ENCODE peak calls at places on chromosomes 11 and 22, in nine cellular contexts. O, Z, P, I, J, C, M, W and G are unnamed samples.

GRCh38 chr11:68021167-68021787 is 9.2 kb upstream of the NDUFS8 start:
- DNase-seq in O (peak), Z (no peak), P (peak), I (peak), J (no peak), C (no peak), M (no peak), W (no peak), G (no peak)

GRCh38 chr11:130202818-130203671 is 43.5 kb downstream of the ST14 start:
- DNase-seq in O (no peak), Z (no peak), P (no peak), I (no peak), J (no peak), C (no peak), M (no peak), W (no peak), G (no peak)

GRCh38 chr11:80320226-80320625 is 879.4 kb upstream of the TENM4 start:
- DNase-seq in O (peak), Z (no peak), P (no peak), I (no peak), J (no peak), C (no peak), M (no peak), W (no peak), G (no peak)

GRCh38 chr11:113048820-113049555 is 87.8 kb downstream of the NCAM1 start:
- DNase-seq in O (no peak), Z (peak), P (peak), I (no peak), J (peak), C (no peak), M (no peak), W (no peak), G (peak)

GRCh38 chr22:23888615-23889401 is 5.4 kb upstream of the MIF start:
- DNase-seq in O (no peak), Z (peak), P (no peak), I (peak), J (peak), C (no peak), M (no peak), W (peak), G (peak)

GRCh38 chr11:15336016-15336415 is 221.3 kb downstream of the INSC start:
- DNase-seq in O (no peak), Z (no peak), P (peak), I (peak), J (no peak), C (no peak), M (no peak), W (no peak), G (no peak)

GRCh38 chr11:66676279-66676919 is 1.3 kb downstream of the RBM4B start:
- DNase-seq in O (no peak), Z (no peak), P (no peak), I (no peak), J (no peak), C (no peak), M (no peak), W (no peak), G (no peak)

GRCh38 chr22:42673898-42674390 is 24.8 kb upstream of the CYB5R3 start:
- DNase-seq in O (no peak), Z (peak), P (no peak), I (no peak), J (peak), C (no peak), M (no peak), W (no peak), G (peak)

GRCh38 chr22:44280665-44281188 is 32.0 kb downstream of the SHISAL1 start:
- DNase-seq in O (no peak), Z (no peak), P (no peak), I (no peak), J (no peak), C (no peak), M (no peak), W (no peak), G (no peak)

GRCh38 chr22:31647516-31647915 is 14.5 kb downstream of the PISD start:
- DNase-seq in O (no peak), Z (peak), P (peak), I (no peak), J (peak), C (no peak), M (no peak), W (peak), G (peak)

GRCh38 chr11:36292311-36292722 is 3.1 kb upstream of the COMMD9 start:
- DNase-seq in O (peak), Z (peak), P (peak), I (peak), J (peak), C (no peak), M (peak), W (peak), G (peak)

GRCh38 chr22:39431821-39432251 is 25.0 kb upstream of the MGAT3 start:
- DNase-seq in O (no peak), Z (peak), P (no peak), I (no peak), J (peak), C (no peak), M (no peak), W (peak), G (peak)

GRCh38 chr11:79404325-79404724 is 36.5 kb downstream of the TENM4 start:
- DNase-seq in O (no peak), Z (peak), P (peak), I (no peak), J (peak), C (no peak), M (no peak), W (no peak), G (peak)

GRCh38 chr11:92769125-92769524 is 200.3 kb upstream of the MTNR1B start:
- DNase-seq in O (no peak), Z (no peak), P (no peak), I (no peak), J (no peak), C (no peak), M (no peak), W (no peak), G (no peak)

GRCh38 chr11:60194511-60194910 is 11.6 kb upstream of the MS4A6A start:
- DNase-seq in O (no peak), Z (no peak), P (no peak), I (no peak), J (no peak), C (no peak), M (no peak), W (no peak), G (no peak)

GRCh38 chr22:20111689-20112622 is 3.9 kb upstream of the RANBP1 start:
- DNase-seq in O (no peak), Z (no peak), P (no peak), I (no peak), J (no peak), C (no peak), M (no peak), W (no peak), G (no peak)

GRCh38 chr22:48710410-48710809 is 1117.3 kb downstream of the BRD1 start:
- DNase-seq in O (no peak), Z (no peak), P (no peak), I (no peak), J (no peak), C (no peak), M (no peak), W (no peak), G (no peak)

GRCh38 chr11:33860926-33861325 is 30.9 kb downstream of the LMO2 start:
- DNase-seq in O (no peak), Z (no peak), P (no peak), I (no peak), J (no peak), C (no peak), M (no peak), W (no peak), G (no peak)

GRCh38 chr11:33861911-33862310 is 30.0 kb downstream of the LMO2 start:
- DNase-seq in O (no peak), Z (no peak), P (no peak), I (no peak), J (no peak), C (no peak), M (no peak), W (no peak), G (no peak)

GRCh38 chr11:33861366-33861765 is 30.5 kb downstream of the LMO2 start:
- DNase-seq in O (no peak), Z (no peak), P (no peak), I (no peak), J (no peak), C (no peak), M (no peak), W (no peak), G (no peak)

GRCh38 chr11:33864479-33864878 is 27.4 kb downstream of the LMO2 start:
- DNase-seq in O (no peak), Z (no peak), P (no peak), I (no peak), J (no peak), C (no peak), M (no peak), W (no peak), G (no peak)

GRCh38 chr11:33863418-33864172 is 28.3 kb downstream of the LMO2 start:
- DNase-seq in O (no peak), Z (no peak), P (no peak), I (no peak), J (no peak), C (no peak), M (no peak), W (no peak), G (peak)
- TF ChIP-seq CTCF in O (no peak), Z (no peak), P (no peak), I (no peak), J (no peak), C (no peak), M (no peak), W (no peak), G (no peak)

DNA sequence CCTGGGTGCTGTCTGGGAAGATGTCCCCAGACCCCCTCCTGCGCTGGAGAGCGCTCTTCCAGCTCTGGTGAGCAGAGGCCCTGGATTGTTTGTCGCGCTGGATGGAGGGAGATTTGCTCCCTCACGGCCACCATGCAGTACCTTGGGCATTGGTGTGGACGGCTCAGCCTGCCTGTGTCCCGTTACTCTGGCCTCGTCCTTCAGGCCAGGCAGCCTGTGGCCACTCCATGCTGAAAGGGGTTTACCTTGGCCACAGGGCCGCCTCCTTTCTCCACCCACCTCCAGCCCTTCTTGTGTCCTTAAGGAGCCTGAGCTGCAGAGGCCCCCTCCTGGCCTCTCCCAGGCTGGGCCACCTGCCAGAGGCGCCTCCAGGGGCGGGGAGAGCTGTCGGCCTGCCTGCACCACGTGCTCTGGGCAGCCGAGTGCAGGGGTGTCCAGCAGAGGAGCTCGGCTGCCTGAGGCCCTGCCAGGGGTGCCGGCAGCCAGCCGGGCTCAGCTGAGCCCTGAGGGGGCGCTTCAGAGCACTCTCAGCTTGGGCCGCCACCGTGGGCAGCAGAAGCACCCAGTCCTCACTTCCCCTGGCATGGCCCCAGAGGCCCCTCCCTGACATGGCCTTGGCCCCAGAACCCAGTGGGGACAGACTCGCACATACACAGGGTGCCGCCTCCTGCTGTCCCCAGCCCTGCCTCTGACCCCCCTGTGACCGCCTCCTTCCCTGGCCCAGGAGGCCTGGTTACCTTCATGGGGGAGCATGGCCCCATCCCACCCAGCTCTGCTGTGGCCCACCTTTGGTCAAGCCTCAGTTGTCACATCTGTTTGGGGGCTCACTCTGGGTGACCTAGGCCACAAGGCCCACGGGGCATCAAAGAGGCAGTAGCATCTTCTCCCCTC is 3.4 kb downstream of the CCND1 start:
- DNase-seq in O (no peak), Z (peak), P (peak), I (no peak), J (peak), C (no peak), M (no peak), W (peak), G (peak)
- TF ChIP-seq CTCF in O (no peak), Z (peak), P (no peak), I (no peak), J (peak), C (no peak), M (no peak), W (peak), G (peak)

DNA sequence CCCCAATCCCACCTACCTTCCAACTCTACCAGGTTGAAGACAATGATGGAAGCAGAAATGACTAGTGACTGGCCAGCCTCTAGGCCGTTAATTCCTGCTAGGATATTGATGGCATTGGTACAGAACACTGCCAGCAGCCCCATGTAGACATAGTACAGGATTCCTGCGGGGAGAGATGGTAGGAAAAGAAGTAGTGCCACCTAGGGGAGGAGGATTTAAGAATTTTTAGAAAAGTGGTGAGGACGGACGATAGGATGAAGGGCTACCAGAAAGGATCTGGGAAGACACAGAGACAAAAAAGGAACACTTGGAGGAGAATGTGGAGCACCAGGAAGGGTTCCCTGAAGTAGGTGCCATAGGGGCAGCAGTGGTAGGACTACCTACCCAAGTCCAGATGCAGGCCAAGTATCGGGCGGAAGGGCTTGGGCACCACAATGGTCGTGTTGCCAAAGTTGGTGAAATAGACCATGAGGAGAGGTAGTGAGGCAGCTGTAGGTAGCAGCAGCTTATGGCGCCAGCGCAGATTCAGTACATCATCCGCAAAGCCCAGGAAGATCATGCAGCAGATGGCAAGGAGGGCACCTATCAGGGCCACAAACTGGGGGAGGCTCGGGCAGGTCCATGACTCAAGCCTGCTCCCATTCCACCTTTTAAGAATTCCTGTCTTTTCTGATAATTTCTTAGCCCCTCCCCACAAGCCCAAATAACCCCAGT is 1.2 kb downstream of the DPAGT1 start:
- DNase-seq in O (no peak), Z (peak), P (peak), I (peak), J (peak), C (no peak), M (peak), W (peak), G (peak)
- TF ChIP-seq CTCF in O (peak), Z (peak), P (peak), I (peak), J (peak), C (no peak), M (peak), W (peak), G (peak)

DNA sequence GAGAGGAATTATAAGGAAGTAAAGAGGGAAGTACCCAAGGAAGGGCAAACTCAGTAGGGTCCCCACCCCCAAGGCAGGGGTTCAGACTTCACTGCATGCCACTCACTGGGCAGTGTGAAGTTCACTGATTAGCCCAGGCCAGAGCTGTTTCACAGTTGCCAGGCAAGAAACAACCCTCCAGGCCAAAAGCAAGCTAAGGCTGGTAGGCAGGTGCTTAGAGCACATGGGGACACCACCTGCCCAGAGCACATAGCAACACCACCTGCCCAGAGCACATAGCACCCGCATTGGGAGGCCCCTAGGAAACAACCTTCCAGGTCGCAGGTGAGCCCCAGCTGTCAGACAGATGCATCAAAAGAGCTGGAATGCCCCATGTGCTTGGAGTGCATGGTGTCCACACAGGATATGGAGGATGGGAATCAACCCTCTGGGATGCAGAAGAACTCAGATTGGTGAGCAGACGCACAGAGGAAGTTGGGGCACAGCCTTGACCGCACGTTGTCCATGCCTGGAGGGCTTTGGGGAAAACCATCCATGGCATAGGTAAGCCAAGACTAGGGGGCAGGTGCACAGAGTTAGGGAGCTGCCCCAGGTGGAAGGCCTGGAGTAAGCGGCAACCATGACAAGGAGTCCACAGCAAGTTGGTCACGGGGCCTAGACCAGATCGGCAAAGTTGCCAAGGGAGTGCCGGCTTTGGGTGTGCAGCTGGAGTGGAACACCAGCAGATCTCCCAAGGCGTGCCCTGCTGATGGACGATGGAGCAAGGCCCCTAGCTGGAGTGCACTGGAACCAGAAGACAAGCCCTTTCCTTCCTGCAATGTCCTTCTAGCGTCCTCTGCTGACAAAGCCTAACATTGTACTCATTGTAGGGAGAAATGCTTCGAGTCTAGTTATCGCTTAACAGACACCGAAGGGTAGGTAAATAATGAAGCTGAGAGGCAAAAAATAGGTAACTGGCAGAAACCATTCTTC is 7.8 kb upstream of the TMEM216 start:
- DNase-seq in O (no peak), Z (peak), P (peak), I (peak), J (peak), C (no peak), M (no peak), W (no peak), G (peak)
- TF ChIP-seq CTCF in O (peak), Z (peak), P (peak), I (peak), J (peak), C (no peak), M (peak), W (no peak), G (peak)

DNA sequence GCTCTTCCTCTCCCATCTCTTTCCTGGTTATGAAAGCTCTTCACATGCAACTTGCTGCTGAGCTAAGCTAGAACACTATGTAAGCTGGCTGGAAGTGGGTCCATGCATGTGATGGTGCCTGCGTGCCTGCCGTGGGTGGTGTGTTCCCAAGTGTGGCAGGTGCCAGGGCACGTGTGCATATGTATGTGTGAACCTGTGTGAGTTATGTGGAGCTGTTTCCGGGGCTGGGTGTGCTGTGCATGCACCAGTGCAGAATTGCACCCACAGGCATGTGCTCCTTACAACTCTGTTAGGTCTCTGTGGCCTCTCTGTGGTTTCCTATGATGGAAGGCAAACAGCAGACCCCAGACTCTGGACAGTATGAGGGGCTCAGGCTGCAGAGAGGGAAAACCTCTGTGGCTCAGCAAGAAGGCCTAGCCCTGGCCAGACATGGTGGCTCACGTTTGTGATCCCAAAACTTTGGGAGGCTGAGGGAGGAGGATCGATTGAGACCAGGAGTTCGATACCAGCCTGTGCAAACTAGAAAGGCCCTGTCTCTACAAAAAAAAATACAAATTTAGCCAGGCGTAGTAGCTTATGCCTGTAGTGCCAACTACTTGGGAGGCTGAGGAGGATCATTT is 4.1 kb upstream of the P2RY6 start:
- DNase-seq in O (no peak), Z (no peak), P (no peak), I (no peak), J (no peak), C (no peak), M (no peak), W (no peak), G (no peak)
- TF ChIP-seq CTCF in O (no peak), Z (no peak), P (no peak), I (no peak), J (no peak), C (no peak), M (no peak), W (no peak), G (no peak)

GRCh38 chr11:128553662-128554392 is 33.5 kb downstream of the ETS1 start:
- DNase-seq in O (no peak), Z (peak), P (no peak), I (peak), J (peak), C (no peak), M (no peak), W (peak), G (peak)
- TF ChIP-seq CTCF in O (no peak), Z (peak), P (no peak), I (peak), J (peak), C (no peak), M (no peak), W (peak), G (peak)

DNA sequence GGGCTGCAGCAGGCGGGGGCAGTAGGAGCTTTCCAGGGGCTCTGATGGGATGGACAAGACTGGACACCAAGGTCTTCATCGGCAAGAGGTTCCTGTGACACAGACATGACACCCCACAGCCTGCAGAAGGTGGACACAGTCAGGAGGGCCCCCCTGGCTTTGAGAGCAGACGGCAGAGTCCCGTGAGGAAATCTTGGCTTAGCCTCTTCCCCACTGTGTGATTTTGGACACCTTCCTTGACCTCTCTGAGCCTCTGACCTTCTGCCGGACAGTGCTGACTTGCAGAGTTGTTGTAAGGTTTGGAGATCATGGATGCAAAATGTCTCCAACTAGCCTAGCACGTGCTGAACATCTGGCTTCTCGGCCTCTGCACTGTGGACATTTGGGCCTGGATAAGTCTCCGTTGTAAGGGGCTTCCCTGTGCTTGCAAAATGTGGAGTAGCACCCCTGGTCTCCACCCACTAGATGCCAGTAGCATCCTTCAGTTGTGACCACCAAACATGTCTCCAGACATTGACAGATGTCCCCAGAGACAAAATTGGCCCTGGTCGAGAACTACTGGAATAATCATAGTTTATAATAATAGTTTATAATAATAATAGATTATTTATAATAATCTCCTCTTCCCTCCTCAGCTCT is 54.6 kb downstream of the MCM5 start:
- DNase-seq in O (no peak), Z (no peak), P (no peak), I (peak), J (no peak), C (no peak), M (no peak), W (no peak), G (no peak)
- TF ChIP-seq CTCF in O (no peak), Z (no peak), P (peak), I (peak), J (peak), C (no peak), M (no peak), W (no peak), G (no peak)